ENCODE peak calls at places on chromosomes 4 and X, in ten cellular contexts. One of them, this sample, is unnamed.

GRCh38 chr4:144572660-144573059 is 73.3 kb upstream of the HHIP start:
- DNase-seq in stimulated activated CD8-positive, alpha-beta memory T cell treated with anti-CD3 and anti-CD28 coated beads, Interleukin-4, amount 100 ng/mL, for 4 hours: no peak
- DNase-seq in IMR-90: no peak
- DNase-seq in AG04449: no peak
- DNase-seq in mesothelial cell of epicardium: no peak
- DNase-seq in amniotic stem cell: no peak
- DNase-seq in pulmonary artery endothelial cell: no peak
- DNase-seq in smooth muscle cell of the brain vasculature: no peak
- DNase-seq in occipital lobe: no peak
- DNase-seq in lower lobe of right lung: no peak
- DNase-seq in this sample: no peak

GRCh38 chr4:166075599-166075998 is 202.6 kb downstream of the TLL1 start:
- DNase-seq in stimulated activated CD8-positive, alpha-beta memory T cell treated with anti-CD3 and anti-CD28 coated beads, Interleukin-4, amount 100 ng/mL, for 4 hours: no peak
- DNase-seq in IMR-90: no peak
- DNase-seq in AG04449: no peak
- DNase-seq in mesothelial cell of epicardium: no peak
- DNase-seq in amniotic stem cell: no peak
- DNase-seq in pulmonary artery endothelial cell: no peak
- DNase-seq in smooth muscle cell of the brain vasculature: no peak
- DNase-seq in occipital lobe: no peak
- DNase-seq in lower lobe of right lung: no peak
- DNase-seq in this sample: no peak

GRCh38 chr4:27703771-27704170 is 843.1 kb downstream of the STIM2 start:
- DNase-seq in stimulated activated CD8-positive, alpha-beta memory T cell treated with anti-CD3 and anti-CD28 coated beads, Interleukin-4, amount 100 ng/mL, for 4 hours: no peak
- DNase-seq in IMR-90: no peak
- DNase-seq in AG04449: no peak
- DNase-seq in mesothelial cell of epicardium: no peak
- DNase-seq in amniotic stem cell: no peak
- DNase-seq in pulmonary artery endothelial cell: no peak
- DNase-seq in smooth muscle cell of the brain vasculature: no peak
- DNase-seq in occipital lobe: no peak
- DNase-seq in lower lobe of right lung: no peak
- DNase-seq in this sample: no peak

GRCh38 chr4:30950737-30951136 is 230.6 kb downstream of the PCDH7 start:
- DNase-seq in stimulated activated CD8-positive, alpha-beta memory T cell treated with anti-CD3 and anti-CD28 coated beads, Interleukin-4, amount 100 ng/mL, for 4 hours: no peak
- DNase-seq in IMR-90: no peak
- DNase-seq in AG04449: no peak
- DNase-seq in mesothelial cell of epicardium: no peak
- DNase-seq in amniotic stem cell: no peak
- DNase-seq in pulmonary artery endothelial cell: no peak
- DNase-seq in smooth muscle cell of the brain vasculature: no peak
- DNase-seq in occipital lobe: no peak
- DNase-seq in lower lobe of right lung: no peak
- DNase-seq in this sample: no peak

GRCh38 chrX:120457766-120458180 is 11.3 kb downstream of the LAMP2 start:
- DNase-seq in stimulated activated CD8-positive, alpha-beta memory T cell treated with anti-CD3 and anti-CD28 coated beads, Interleukin-4, amount 100 ng/mL, for 4 hours: no peak
- DNase-seq in IMR-90: peak; percentile 76
- DNase-seq in AG04449: peak; percentile 52
- DNase-seq in mesothelial cell of epicardium: no peak
- DNase-seq in amniotic stem cell: peak; percentile 24
- DNase-seq in pulmonary artery endothelial cell: no peak
- DNase-seq in smooth muscle cell of the brain vasculature: no peak
- DNase-seq in occipital lobe: no peak
- DNase-seq in lower lobe of right lung: no peak
- DNase-seq in this sample: peak; percentile 61

GRCh38 chr4:81504685-81505598 is 33.2 kb upstream of the RASGEF1B start:
- DNase-seq in stimulated activated CD8-positive, alpha-beta memory T cell treated with anti-CD3 and anti-CD28 coated beads, Interleukin-4, amount 100 ng/mL, for 4 hours: peak; percentile 22
- DNase-seq in IMR-90: no peak
- DNase-seq in AG04449: no peak
- DNase-seq in mesothelial cell of epicardium: no peak
- DNase-seq in amniotic stem cell: no peak
- DNase-seq in pulmonary artery endothelial cell: no peak
- DNase-seq in smooth muscle cell of the brain vasculature: no peak
- DNase-seq in occipital lobe: no peak
- DNase-seq in lower lobe of right lung: peak; percentile 84
- DNase-seq in this sample: peak; percentile 26

GRCh38 chr4:144594471-144594986 is 51.4 kb upstream of the HHIP start:
- DNase-seq in stimulated activated CD8-positive, alpha-beta memory T cell treated with anti-CD3 and anti-CD28 coated beads, Interleukin-4, amount 100 ng/mL, for 4 hours: no peak
- DNase-seq in IMR-90: peak; percentile 25
- DNase-seq in AG04449: no peak
- DNase-seq in mesothelial cell of epicardium: no peak
- DNase-seq in amniotic stem cell: no peak
- DNase-seq in pulmonary artery endothelial cell: no peak
- DNase-seq in smooth muscle cell of the brain vasculature: no peak
- DNase-seq in occipital lobe: no peak
- DNase-seq in lower lobe of right lung: no peak
- DNase-seq in this sample: no peak

GRCh38 chrX:1486749-1487361 is 34.1 kb upstream of the ASMTL start:
- DNase-seq in stimulated activated CD8-positive, alpha-beta memory T cell treated with anti-CD3 and anti-CD28 coated beads, Interleukin-4, amount 100 ng/mL, for 4 hours: no peak
- DNase-seq in IMR-90: no peak
- DNase-seq in AG04449: no peak
- DNase-seq in mesothelial cell of epicardium: no peak
- DNase-seq in amniotic stem cell: no peak
- DNase-seq in pulmonary artery endothelial cell: no peak
- DNase-seq in smooth muscle cell of the brain vasculature: no peak
- DNase-seq in occipital lobe: no peak
- DNase-seq in lower lobe of right lung: no peak
- DNase-seq in this sample: no peak

GRCh38 chr4:176753049-176753448 is 39.7 kb downstream of the VEGFC start:
- DNase-seq in stimulated activated CD8-positive, alpha-beta memory T cell treated with anti-CD3 and anti-CD28 coated beads, Interleukin-4, amount 100 ng/mL, for 4 hours: no peak
- DNase-seq in IMR-90: peak; percentile 95
- DNase-seq in AG04449: peak; percentile 79
- DNase-seq in mesothelial cell of epicardium: no peak
- DNase-seq in amniotic stem cell: peak; percentile 75
- DNase-seq in pulmonary artery endothelial cell: no peak
- DNase-seq in smooth muscle cell of the brain vasculature: peak; percentile 93
- DNase-seq in occipital lobe: no peak
- DNase-seq in lower lobe of right lung: no peak
- DNase-seq in this sample: no peak

GRCh38 chrX:64885850-64886249 is 90.4 kb downstream of the ZC4H2 start:
- DNase-seq in stimulated activated CD8-positive, alpha-beta memory T cell treated with anti-CD3 and anti-CD28 coated beads, Interleukin-4, amount 100 ng/mL, for 4 hours: no peak
- DNase-seq in IMR-90: no peak
- DNase-seq in AG04449: no peak
- DNase-seq in mesothelial cell of epicardium: no peak
- DNase-seq in amniotic stem cell: no peak
- DNase-seq in pulmonary artery endothelial cell: no peak
- DNase-seq in smooth muscle cell of the brain vasculature: no peak
- DNase-seq in occipital lobe: no peak
- DNase-seq in lower lobe of right lung: no peak
- DNase-seq in this sample: peak; percentile 12

GRCh38 chr4:37470243-37470642 is 215.9 kb downstream of the RELL1 start:
- DNase-seq in stimulated activated CD8-positive, alpha-beta memory T cell treated with anti-CD3 and anti-CD28 coated beads, Interleukin-4, amount 100 ng/mL, for 4 hours: no peak
- DNase-seq in IMR-90: no peak
- DNase-seq in AG04449: no peak
- DNase-seq in mesothelial cell of epicardium: no peak
- DNase-seq in amniotic stem cell: no peak
- DNase-seq in pulmonary artery endothelial cell: no peak
- DNase-seq in smooth muscle cell of the brain vasculature: no peak
- DNase-seq in occipital lobe: no peak
- DNase-seq in lower lobe of right lung: no peak
- DNase-seq in this sample: no peak

GRCh38 chr4:7384003-7384928 is 50.5 kb downstream of the PSAPL1 start:
- DNase-seq in stimulated activated CD8-positive, alpha-beta memory T cell treated with anti-CD3 and anti-CD28 coated beads, Interleukin-4, amount 100 ng/mL, for 4 hours: no peak
- DNase-seq in IMR-90: no peak
- DNase-seq in AG04449: no peak
- DNase-seq in mesothelial cell of epicardium: peak; percentile 34
- DNase-seq in amniotic stem cell: no peak
- DNase-seq in pulmonary artery endothelial cell: no peak
- DNase-seq in smooth muscle cell of the brain vasculature: no peak
- DNase-seq in occipital lobe: no peak
- DNase-seq in lower lobe of right lung: peak; percentile 24
- DNase-seq in this sample: no peak

GRCh38 chrX:152245231-152245630 is 106.9 kb upstream of the MAGEA10 start:
- DNase-seq in stimulated activated CD8-positive, alpha-beta memory T cell treated with anti-CD3 and anti-CD28 coated beads, Interleukin-4, amount 100 ng/mL, for 4 hours: no peak
- DNase-seq in IMR-90: no peak
- DNase-seq in AG04449: no peak
- DNase-seq in mesothelial cell of epicardium: no peak
- DNase-seq in amniotic stem cell: no peak
- DNase-seq in pulmonary artery endothelial cell: no peak
- DNase-seq in smooth muscle cell of the brain vasculature: no peak
- DNase-seq in occipital lobe: no peak
- DNase-seq in lower lobe of right lung: no peak
- DNase-seq in this sample: no peak

GRCh38 chrX:110180176-110180927 is 137.5 kb downstream of the AMMECR1 start:
- DNase-seq in stimulated activated CD8-positive, alpha-beta memory T cell treated with anti-CD3 and anti-CD28 coated beads, Interleukin-4, amount 100 ng/mL, for 4 hours: no peak
- DNase-seq in IMR-90: peak; percentile 84
- DNase-seq in AG04449: no peak
- DNase-seq in mesothelial cell of epicardium: no peak
- DNase-seq in amniotic stem cell: peak; percentile 8
- DNase-seq in pulmonary artery endothelial cell: no peak
- DNase-seq in smooth muscle cell of the brain vasculature: no peak
- DNase-seq in occipital lobe: peak; percentile 50
- DNase-seq in lower lobe of right lung: no peak
- DNase-seq in this sample: no peak

GRCh38 chr4:119138046-119138445 is 2.4 kb downstream of the MYOZ2 start:
- DNase-seq in stimulated activated CD8-positive, alpha-beta memory T cell treated with anti-CD3 and anti-CD28 coated beads, Interleukin-4, amount 100 ng/mL, for 4 hours: no peak
- DNase-seq in IMR-90: peak; percentile 61
- DNase-seq in AG04449: no peak
- DNase-seq in mesothelial cell of epicardium: no peak
- DNase-seq in amniotic stem cell: no peak
- DNase-seq in pulmonary artery endothelial cell: no peak
- DNase-seq in smooth muscle cell of the brain vasculature: no peak
- DNase-seq in occipital lobe: no peak
- DNase-seq in lower lobe of right lung: no peak
- DNase-seq in this sample: no peak

GRCh38 chr4:128782076-128782715 is 27.3 kb upstream of the JADE1 start:
- DNase-seq in stimulated activated CD8-positive, alpha-beta memory T cell treated with anti-CD3 and anti-CD28 coated beads, Interleukin-4, amount 100 ng/mL, for 4 hours: peak; percentile 37
- DNase-seq in IMR-90: peak; percentile 37
- DNase-seq in AG04449: no peak
- DNase-seq in mesothelial cell of epicardium: no peak
- DNase-seq in amniotic stem cell: no peak
- DNase-seq in pulmonary artery endothelial cell: no peak
- DNase-seq in smooth muscle cell of the brain vasculature: no peak
- DNase-seq in occipital lobe: no peak
- DNase-seq in lower lobe of right lung: no peak
- DNase-seq in this sample: peak; percentile 7

GRCh38 chr4:85005865-85006377 is 39.4 kb upstream of the WDFY3 start:
- DNase-seq in stimulated activated CD8-positive, alpha-beta memory T cell treated with anti-CD3 and anti-CD28 coated beads, Interleukin-4, amount 100 ng/mL, for 4 hours: no peak
- DNase-seq in IMR-90: peak; percentile 90
- DNase-seq in AG04449: peak; percentile 31
- DNase-seq in mesothelial cell of epicardium: no peak
- DNase-seq in amniotic stem cell: peak; percentile 37
- DNase-seq in pulmonary artery endothelial cell: peak; percentile 24
- DNase-seq in smooth muscle cell of the brain vasculature: peak; percentile 58
- DNase-seq in occipital lobe: no peak
- DNase-seq in lower lobe of right lung: no peak
- DNase-seq in this sample: no peak

GRCh38 chr4:139900964-139901376 is 235.4 kb downstream of the MGST2 start:
- DNase-seq in stimulated activated CD8-positive, alpha-beta memory T cell treated with anti-CD3 and anti-CD28 coated beads, Interleukin-4, amount 100 ng/mL, for 4 hours: no peak
- DNase-seq in IMR-90: peak; percentile 48
- DNase-seq in AG04449: no peak
- DNase-seq in mesothelial cell of epicardium: no peak
- DNase-seq in amniotic stem cell: no peak
- DNase-seq in pulmonary artery endothelial cell: no peak
- DNase-seq in smooth muscle cell of the brain vasculature: no peak
- DNase-seq in occipital lobe: no peak
- DNase-seq in lower lobe of right lung: no peak
- DNase-seq in this sample: no peak

GRCh38 chrX:152821145-152821765 is 9.3 kb downstream of the CETN2 start:
- DNase-seq in stimulated activated CD8-positive, alpha-beta memory T cell treated with anti-CD3 and anti-CD28 coated beads, Interleukin-4, amount 100 ng/mL, for 4 hours: no peak
- DNase-seq in IMR-90: peak; percentile 32
- DNase-seq in AG04449: no peak
- DNase-seq in mesothelial cell of epicardium: no peak
- DNase-seq in amniotic stem cell: no peak
- DNase-seq in pulmonary artery endothelial cell: no peak
- DNase-seq in smooth muscle cell of the brain vasculature: no peak
- DNase-seq in occipital lobe: no peak
- DNase-seq in lower lobe of right lung: no peak
- DNase-seq in this sample: no peak

GRCh38 chrX:36856849-36857248 is 151.3 kb upstream of the FAM47C start:
- DNase-seq in stimulated activated CD8-positive, alpha-beta memory T cell treated with anti-CD3 and anti-CD28 coated beads, Interleukin-4, amount 100 ng/mL, for 4 hours: no peak
- DNase-seq in IMR-90: peak; percentile 2
- DNase-seq in AG04449: no peak
- DNase-seq in mesothelial cell of epicardium: no peak
- DNase-seq in amniotic stem cell: no peak
- DNase-seq in pulmonary artery endothelial cell: no peak
- DNase-seq in smooth muscle cell of the brain vasculature: no peak
- DNase-seq in occipital lobe: no peak
- DNase-seq in lower lobe of right lung: no peak
- DNase-seq in this sample: no peak

GRCh38 chr4:10506077-10506476 is 48.9 kb upstream of the ZNF518B start:
- DNase-seq in stimulated activated CD8-positive, alpha-beta memory T cell treated with anti-CD3 and anti-CD28 coated beads, Interleukin-4, amount 100 ng/mL, for 4 hours: no peak
- DNase-seq in IMR-90: no peak
- DNase-seq in AG04449: no peak
- DNase-seq in mesothelial cell of epicardium: no peak
- DNase-seq in amniotic stem cell: no peak
- DNase-seq in pulmonary artery endothelial cell: no peak
- DNase-seq in smooth muscle cell of the brain vasculature: no peak
- DNase-seq in occipital lobe: no peak
- DNase-seq in lower lobe of right lung: no peak
- DNase-seq in this sample: peak; percentile 23

GRCh38 chr4:42787071-42787463 is 105.4 kb upstream of the GRXCR1 start:
- DNase-seq in stimulated activated CD8-positive, alpha-beta memory T cell treated with anti-CD3 and anti-CD28 coated beads, Interleukin-4, amount 100 ng/mL, for 4 hours: no peak
- DNase-seq in IMR-90: no peak
- DNase-seq in AG04449: no peak
- DNase-seq in mesothelial cell of epicardium: no peak
- DNase-seq in amniotic stem cell: no peak
- DNase-seq in pulmonary artery endothelial cell: no peak
- DNase-seq in smooth muscle cell of the brain vasculature: no peak
- DNase-seq in occipital lobe: no peak
- DNase-seq in lower lobe of right lung: no peak
- DNase-seq in this sample: no peak

This sample was measured in AML-193.